ENCODE peak calls at places on chromosome 3, in seven cellular contexts. C is A549; B is NCI-H69; Y is GM18507; W is endothelial cell; G is activated naive CD4-positive, alpha-beta T cell treated with anti-CD3 and anti-CD28 coated beads, Interleukin-2, amount 10 ng/mL, durations not matched to agents 7 days and 5 days; T is activated CD8-positive, alpha-beta memory T cell treated with anti-CD3 and anti-CD28 coated beads, Interleukin-2, amount 50 U/mL, for 48 hours. M is an unnamed sample.
A peak's percentile ranks its signal among the peaks of the same experiment; 100 is the strongest.

GRCh38 chr3:197428117-197428761 is 127.5 kb downstream of the BDH1 start:
- DNase-seq in C (peak; percentile 29), B (no peak), T (peak; percentile 79), Y (no peak), W (no peak), G (peak; percentile 76), M (no peak)

GRCh38 chr3:53254810-53255359 is 937 bp downstream of the TKT start:
- DNase-seq in T (peak; percentile 81), Y (peak; percentile 58), W (peak; percentile 62), C (no peak), B (peak; percentile 79), G (peak; percentile 80), M (no peak)

GRCh38 chr3:180744226-180744625 is 64.9 kb upstream of the CCDC39 start:
- DNase-seq in Y (no peak), G (no peak), C (no peak), W (no peak), T (no peak), B (peak; percentile 100), M (no peak)

GRCh38 chr3:156837130-156837529 is 11.0 kb downstream of the LEKR1 start:
- DNase-seq in B (no peak), Y (no peak), W (no peak), T (no peak), G (no peak), C (no peak), M (no peak)

GRCh38 chr3:190083631-190084030 is 37.1 kb downstream of the P3H2 start:
- DNase-seq in T (no peak), W (no peak), B (no peak), C (no peak), G (no peak), Y (no peak), M (no peak)

GRCh38 chr3:184334470-184335158 is 2.8 kb upstream of the FAM131A start:
- DNase-seq in W (no peak), C (peak; percentile 48), G (peak; percentile 48), T (peak; percentile 77), B (peak; percentile 41), Y (no peak), M (no peak)

GRCh38 chr3:120348065-120348980 is 831 bp downstream of the LRRC58 start:
- DNase-seq in G (peak; percentile 77), W (no peak), T (peak; percentile 77), Y (no peak), C (no peak), B (peak; percentile 75), M (no peak)

GRCh38 chr3:10594915-10595314 is 89.5 kb upstream of the ATP2B2 start:
- DNase-seq in T (peak; percentile 63), W (peak; percentile 89), Y (peak; percentile 20), C (peak; percentile 56), B (no peak), G (peak; percentile 84), M (no peak)

GRCh38 chr3:4474683-4475490 is 7.8 kb upstream of the SUMF1 start:
- DNase-seq in T (peak; percentile 60), W (no peak), B (no peak), G (no peak), Y (no peak), C (peak; percentile 16), M (no peak)

GRCh38 chr3:124640907-124641306 is 89.3 kb upstream of the UMPS start:
- DNase-seq in C (no peak), B (no peak), G (no peak), Y (no peak), T (no peak), W (no peak), M (no peak)

GRCh38 chr3:151468284-151468917 is 7.5 kb upstream of the IGSF10 start:
- DNase-seq in W (peak; percentile 61), C (peak; percentile 74), B (peak; percentile 73), G (peak; percentile 36), T (no peak), Y (no peak), M (no peak)

GRCh38 chr3:112446343-112446742 is 52.9 kb downstream of the BTLA start:
- DNase-seq in C (no peak), W (no peak), Y (no peak), T (no peak), B (no peak), G (no peak), M (no peak)

GRCh38 chr3:13655074-13655913 is 106.4 kb downstream of the FBLN2 start:
- DNase-seq in C (peak; percentile 53), B (peak; percentile 63), G (peak; percentile 47), Y (no peak), W (peak; percentile 93), T (peak; percentile 76), M (no peak)

GRCh38 chr3:154898398-154898797 is 181.7 kb upstream of the MME start:
- DNase-seq in B (no peak), T (no peak), G (no peak), W (no peak), C (no peak), Y (no peak), M (no peak)

GRCh38 chr3:115325539-115325938 is 178.5 kb upstream of the ZBTB20 start:
- DNase-seq in G (peak; percentile 31), W (peak; percentile 55), C (peak; percentile 20), Y (no peak), T (no peak), B (no peak), M (no peak)

GRCh38 chr3:195114786-195115597 is 156.0 kb downstream of the XXYLT1 start:
- DNase-seq in C (no peak), Y (no peak), B (no peak), W (no peak), G (no peak), T (no peak), M (no peak)

GRCh38 chr3:10443272-10443671 is 62.1 kb downstream of the ATP2B2 start:
- DNase-seq in G (no peak), B (no peak), T (no peak), C (no peak), W (no peak), Y (no peak), M (no peak)

GRCh38 chr3:33057320-33058298 is 39.3 kb downstream of the GLB1 start:
- DNase-seq in T (no peak), C (no peak), W (no peak), Y (no peak), B (no peak), G (no peak), M (no peak)

GRCh38 chr3:72105306-72105705 is 320.4 kb upstream of the PROK2 start:
- DNase-seq in Y (no peak), T (no peak), B (no peak), G (no peak), W (no peak), C (no peak), M (no peak)

GRCh38 chr3:9947025-9947995 is 4.9 kb downstream of the PRRT3 start:
- DNase-seq in C (peak; percentile 89), W (peak; percentile 75), G (no peak), Y (no peak), B (peak; percentile 78), T (no peak), M (no peak)

GRCh38 chr3:79976466-79976865 is 208.7 kb upstream of the ROBO1 start:
- DNase-seq in Y (no peak), C (peak; percentile 11), W (no peak), B (no peak), G (no peak), T (no peak), M (no peak)